ENCODE peak calls at places on chromosome 1, in seven cellular contexts. G is GM18507, Q is nucleus accumbens, I is anterior cingulate cortex, S is AG09319, X is DMS53, P is psoas muscle. L is an unnamed sample.

GRCh38 chr1:12314328-12314903 is 84.6 kb downstream of the VPS13D start:
- DNase-seq in G (no peak), Q (no peak), I (no peak), S (no peak), X (peak), P (no peak), L (no peak)

GRCh38 chr1:236753554-236753953 is 41.5 kb upstream of the MTR start:
- DNase-seq in G (no peak), Q (no peak), I (no peak), S (no peak), X (peak), P (no peak), L (peak)

GRCh38 chr1:16109571-16109970 is 36.1 kb upstream of the FAM131C start:
- DNase-seq in G (no peak), Q (no peak), I (no peak), S (no peak), X (no peak), P (no peak), L (no peak)

GRCh38 chr1:85300140-85300539 is 23.7 kb upstream of the BCL10 start:
- DNase-seq in G (no peak), Q (no peak), I (no peak), S (no peak), X (no peak), P (no peak), L (no peak)

GRCh38 chr1:157115851-157116734 is 16.5 kb upstream of the ETV3L start:
- DNase-seq in G (no peak), Q (no peak), I (no peak), S (no peak), X (no peak), P (no peak), L (no peak)

GRCh38 chr1:235295902-235296350 is 32.1 kb downstream of the ARID4B start:
- DNase-seq in G (no peak), Q (no peak), I (no peak), S (no peak), X (peak), P (no peak), L (no peak)

GRCh38 chr1:33242652-33243051 is 13.6 kb upstream of the ZNF362 start:
- DNase-seq in G (no peak), Q (no peak), I (no peak), S (no peak), X (no peak), P (no peak), L (no peak)

GRCh38 chr1:51302270-51302669 is 28.1 kb downstream of the TTC39A start:
- DNase-seq in G (no peak), Q (no peak), I (no peak), S (no peak), X (no peak), P (no peak), L (no peak)